ENCODE peak calls at places on chromosomes 12 and 14, in four cellular contexts. P, T, L and I are unnamed samples.

GRCh38 chr12:62123721-62124203 is 136.4 kb upstream of the USP15 start:
- DNase-seq in T (peak), L (peak), P (peak), I (peak)

GRCh38 chr14:104970231-104971068 is 7.7 kb downstream of the AHNAK2 start:
- DNase-seq in P (no peak), L (peak), T (no peak), I (peak)

GRCh38 chr12:75378354-75378753 is 12.5 kb upstream of the GLIPR1L2 start:
- DNase-seq in T (no peak), L (no peak), P (no peak), I (no peak)

GRCh38 chr12:43711348-43711747 is 47.2 kb downstream of the PUS7L start:
- DNase-seq in T (no peak), P (no peak), L (no peak), I (no peak)

GRCh38 chr14:75016815-75017214 is 14.1 kb downstream of the EIF2B2 start:
- DNase-seq in P (no peak), T (no peak), L (no peak), I (no peak)

GRCh38 chr14:50366115-50366514 is 30.6 kb downstream of the CDKL1 start:
- DNase-seq in L (no peak), T (no peak), P (no peak), I (no peak)

GRCh38 chr14:38578278-38578681 is 322.4 kb upstream of the CLEC14A start:
- DNase-seq in L (no peak), T (no peak), P (no peak), I (no peak)

GRCh38 chr14:92037989-92038388 is 1.9 kb downstream of the TRIP11 start:
- DNase-seq in L (no peak), T (no peak), P (peak), I (no peak)

GRCh38 chr12:47717443-47718193 is 7.7 kb downstream of the ENDOU start:
- DNase-seq in T (peak), P (peak), L (peak), I (no peak)

GRCh38 chr12:11134300-11134699 is at the start of gene TAS2R30:
- DNase-seq in P (no peak), L (no peak), T (no peak), I (no peak)

GRCh38 chr14:51996148-51996746 is 6.9 kb downstream of the RTRAF start:
- DNase-seq in P (no peak), L (no peak), T (no peak), I (no peak)

GRCh38 chr14:20436363-20436755 is 393 bp upstream of the KLHL33 start:
- DNase-seq in T (no peak), L (no peak), P (no peak), I (no peak)

GRCh38 chr14:53620325-53620716 is 336.3 kb downstream of the BMP4 start:
- DNase-seq in P (no peak), L (no peak), T (no peak), I (no peak)

GRCh38 chr14:94113490-94113889 is 3.0 kb downstream of the IFI27 start:
- DNase-seq in T (no peak), L (no peak), P (peak), I (no peak)

GRCh38 chr12:76863811-76864210 is 15.0 kb downstream of the CSRP2 start:
- DNase-seq in T (no peak), L (no peak), P (no peak), I (no peak)

GRCh38 chr12:131832393-131833231 is 4.4 kb downstream of the MMP17 start:
- DNase-seq in L (no peak), T (no peak), P (peak), I (no peak)

GRCh38 chr14:88825503-88825902 is 1.1 kb downstream of the TTC8 start:
- DNase-seq in L (no peak), T (no peak), P (peak), I (no peak)

GRCh38 chr14:105529506-105530445 is 3.4 kb downstream of the TMEM121 start:
- DNase-seq in P (no peak), L (no peak), T (peak), I (no peak)

GRCh38 chr12:92640686-92641085 is 62.1 kb upstream of the PLEKHG7 start:
- DNase-seq in L (no peak), P (no peak), T (no peak), I (no peak)

GRCh38 chr12:120489018-120489417 is 6.9 kb upstream of the DYNLL1 start:
- DNase-seq in P (no peak), T (no peak), L (no peak), I (no peak)

GRCh38 chr12:121483950-121484349 is 84.0 kb downstream of the RNF34 start:
- DNase-seq in T (no peak), L (no peak), P (no peak), I (no peak)

GRCh38 chr12:49365542-49365941 is 1.7 kb upstream of the SPATS2 start:
- DNase-seq in T (no peak), L (peak), P (no peak), I (no peak)

GRCh38 chr14:89902876-89903275 is 51.7 kb downstream of the EFCAB11 start:
- DNase-seq in L (no peak), T (no peak), P (peak), I (no peak)

GRCh38 chr12:27707216-27707615 is 3.4 kb upstream of the MRPS35 start:
- DNase-seq in L (no peak), T (no peak), P (no peak), I (no peak)

GRCh38 chr12:74539261-74539660 is 1.6 kb downstream of the ATXN7L3B start:
- DNase-seq in P (peak), T (peak), L (peak), I (no peak)

GRCh38 chr12:26929590-26929989 is 8.2 kb downstream of the INTS13 start:
- DNase-seq in L (no peak), P (no peak), T (no peak), I (no peak)

DNA sequence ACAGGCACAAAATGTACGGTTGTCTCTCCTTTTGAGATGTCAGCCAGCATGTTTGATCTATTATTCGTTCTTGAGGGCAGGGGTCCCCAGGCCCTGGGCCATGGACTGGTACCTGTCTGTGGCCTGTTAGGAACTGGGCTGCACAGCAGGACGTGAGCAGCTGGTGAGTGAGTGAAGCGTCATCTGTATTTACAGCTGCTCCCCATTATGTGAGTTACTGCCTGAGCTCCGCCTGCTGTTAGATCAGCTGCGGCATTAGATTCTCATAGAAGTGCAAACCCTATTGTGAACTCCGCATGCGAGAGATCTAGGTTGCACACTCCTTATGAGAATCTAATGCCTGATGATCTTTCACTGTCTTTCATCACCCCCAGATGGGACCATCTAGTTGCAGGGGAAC is 41.4 kb upstream of the SCN8A start:
- DNase-seq in T (no peak), P (no peak), L (no peak), I (no peak)
- TF ChIP-seq SIN3A in T (no peak), P (no peak), L (no peak), I (no peak)

GRCh38 chr12:18145924-18146323 is 55.9 kb upstream of the RERGL start:
- DNase-seq in L (no peak), P (no peak), T (no peak), I (no peak)

GRCh38 chr12:18140969-18141368 is 51.0 kb upstream of the RERGL start:
- DNase-seq in T (no peak), P (no peak), L (no peak), I (no peak)

GRCh38 chr12:18139254-18139653 is 49.3 kb upstream of the RERGL start:
- DNase-seq in L (no peak), T (no peak), P (no peak), I (no peak)

GRCh38 chr12:18139989-18140596 is 50.1 kb upstream of the RERGL start:
- DNase-seq in L (no peak), T (peak), P (no peak), I (no peak)

DNA sequence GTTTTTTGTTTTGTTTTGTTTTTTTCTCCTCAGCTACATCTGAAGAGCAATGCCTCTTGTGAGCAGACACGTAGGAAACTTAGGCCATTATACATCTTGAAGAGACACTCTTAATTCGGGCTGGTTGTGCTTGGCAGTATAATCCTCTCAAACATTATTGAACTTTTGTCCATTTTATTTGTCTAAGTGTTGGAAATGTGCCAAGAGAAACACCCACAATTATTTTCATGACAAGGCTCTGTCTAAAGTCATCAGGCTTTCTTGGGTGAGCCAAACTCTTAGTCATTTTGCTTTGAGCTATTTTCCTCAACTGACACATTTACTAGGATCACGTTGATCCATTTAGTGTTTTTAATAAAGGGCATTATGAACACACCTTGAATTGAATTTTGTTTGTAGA is 51.6 kb upstream of the RERGL start:
- DNase-seq in T (no peak), P (no peak), L (no peak), I (no peak)
- TF ChIP-seq ELF1 in T (no peak), P (no peak), L (no peak), I (no peak)

GRCh38 chr14:61569308-61569707 is 126.0 kb upstream of the HIF1A start:
- DNase-seq in L (no peak), T (no peak), P (no peak), I (no peak)

GRCh38 chr14:61568572-61569011 is 126.7 kb upstream of the HIF1A start:
- DNase-seq in P (no peak), T (no peak), L (no peak), I (no peak)

GRCh38 chr14:61570188-61570960 is 124.9 kb upstream of the HIF1A start:
- DNase-seq in P (no peak), T (no peak), L (no peak), I (no peak)

GRCh38 chr14:61570961-61571299 is 124.4 kb upstream of the HIF1A start:
- DNase-seq in P (no peak), L (no peak), T (no peak), I (no peak)

DNA sequence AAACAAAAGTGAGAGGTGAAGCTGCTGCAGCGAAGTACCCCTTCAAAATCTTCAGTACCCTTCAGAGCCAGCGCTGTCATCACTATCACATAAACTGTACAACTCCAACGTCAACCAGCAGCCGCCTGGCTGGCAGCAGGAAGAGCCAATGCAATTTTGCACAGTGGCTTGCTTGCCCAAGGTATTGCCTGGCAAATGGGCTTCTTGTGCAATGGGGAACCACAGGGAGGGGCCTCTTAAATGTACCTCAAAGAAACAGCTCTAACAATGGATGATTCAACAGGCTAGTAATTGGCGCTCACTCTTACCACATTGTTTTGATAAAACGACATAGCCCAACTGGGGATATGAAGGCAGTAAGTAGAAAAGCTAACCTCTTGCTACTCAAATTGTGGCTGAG is 125.5 kb upstream of the HIF1A start:
- DNase-seq in T (peak), L (no peak), P (no peak), I (no peak)
- TF ChIP-seq SIN3A in T (no peak), L (no peak), P (no peak), I (no peak)

GRCh38 chr14:26137161-26137560 is 460.7 kb downstream of the NOVA1 start:
- DNase-seq in T (no peak), L (no peak), P (no peak), I (no peak)
- TF ChIP-seq ELF1 in T (no peak), L (no peak), P (no peak), I (no peak)

GRCh38 chr12:65119063-65119462 is 2.0 kb downstream of the WIF1 start:
- DNase-seq in T (no peak), L (no peak), P (no peak), I (no peak)
- TF ChIP-seq SIN3A in T (no peak), L (no peak), P (no peak), I (no peak)